ENCODE peak calls at places on chromosomes 7 and 10, in nine cellular contexts. W is fibroblast of the conjunctiva; T is AG08395; P is lower lobe of right lung; I is progenitor cell of endocrine pancreas; A is astrocyte of the hippocampus; L is tibial artery; C is foreskin fibroblast; M is stimulated activated CD8-positive, alpha-beta memory T cell treated with anti-CD3 and anti-CD28 coated beads, Interleukin-7, amount 100 ng/mL, for 1 hour. U is an unnamed sample.

GRCh38 chr10:63521389-63522128 is at the start of gene REEP3:
- DNase-seq in A (peak; percentile 91), W (no peak), I (peak; percentile 46), T (peak; percentile 84), C (peak; percentile 75), M (peak; percentile 4), P (peak; percentile 79), L (peak; percentile 64), U (peak; percentile 92)

GRCh38 chr10:11639861-11640764 is 28.7 kb upstream of the USP6NL start:
- DNase-seq in T (no peak), A (peak; percentile 52), P (no peak), C (no peak), L (no peak), W (no peak), I (no peak), M (no peak), U (no peak)

GRCh38 chr7:44622342-44623151 is 16.1 kb downstream of the OGDH start:
- DNase-seq in I (no peak), P (no peak), W (no peak), A (no peak), M (no peak), C (no peak), L (no peak), T (no peak), U (no peak)

GRCh38 chr10:100775346-100775745 is 30.0 kb downstream of the PAX2 start:
- DNase-seq in W (no peak), A (no peak), I (no peak), M (no peak), P (no peak), T (peak; percentile 65), C (peak; percentile 4), L (no peak), U (no peak)

GRCh38 chr7:29106128-29106988 is 40.0 kb downstream of the CPVL start:
- DNase-seq in A (peak; percentile 82), M (no peak), P (no peak), W (peak; percentile 61), I (peak; percentile 12), L (peak; percentile 36), C (peak; percentile 41), T (peak; percentile 46), U (peak; percentile 70)

GRCh38 chr7:144050093-144050492 is 1.3 kb downstream of the OR2A5 start:
- DNase-seq in L (no peak), W (no peak), P (no peak), M (no peak), I (no peak), T (peak; percentile 11), C (no peak), A (no peak), U (no peak)

GRCh38 chr7:1244701-1245526 is 12.2 kb downstream of the UNCX start:
- DNase-seq in C (no peak), P (no peak), L (no peak), I (no peak), T (no peak), A (no peak), M (no peak), W (no peak), U (no peak)

GRCh38 chr7:66748127-66748511 is 7.6 kb downstream of the RABGEF1 start:
- DNase-seq in T (no peak), C (peak; percentile 54), I (no peak), L (no peak), A (peak; percentile 35), W (no peak), M (no peak), P (no peak), U (peak; percentile 59)

GRCh38 chr10:73810358-73810734 is 1.1 kb downstream of the NDST2 start:
- DNase-seq in C (no peak), A (no peak), L (no peak), P (no peak), M (no peak), I (no peak), W (no peak), T (no peak), U (peak; percentile 29)

GRCh38 chr10:60423920-60424319 is 34.2 kb upstream of the ANK3 start:
- DNase-seq in M (no peak), I (no peak), L (no peak), W (no peak), P (no peak), A (peak; percentile 23), T (no peak), C (peak; percentile 48), U (no peak)

GRCh38 chr7:5494683-5495561 is 71.3 kb upstream of the TNRC18 start:
- DNase-seq in W (no peak), A (peak; percentile 89), C (peak; percentile 66), I (peak; percentile 77), M (peak; percentile 45), P (peak; percentile 83), T (peak; percentile 89), L (peak; percentile 65), U (peak; percentile 92)

GRCh38 chr7:39720586-39720985 is 97.2 kb downstream of the RALA start:
- DNase-seq in T (no peak), M (no peak), I (no peak), C (no peak), P (no peak), A (peak; percentile 51), W (no peak), L (no peak), U (no peak)

GRCh38 chr7:101550641-101551531 is 78.2 kb downstream of the MYL10 start:
- DNase-seq in W (no peak), I (no peak), P (peak; percentile 41), L (peak; percentile 15), C (no peak), T (peak; percentile 47), A (no peak), M (no peak), U (no peak)

GRCh38 chr10:58661902-58662301 is 149.2 kb downstream of the BICC1 start:
- DNase-seq in W (no peak), C (no peak), L (no peak), P (no peak), M (no peak), A (no peak), I (no peak), T (no peak), U (no peak)

GRCh38 chr7:25456467-25457171 is 228.3 kb upstream of the NPVF start:
- DNase-seq in T (no peak), I (no peak), W (no peak), M (no peak), L (peak; percentile 71), A (no peak), C (no peak), P (no peak), U (no peak)

GRCh38 chr10:79125092-79125491 is 56.3 kb downstream of the ZMIZ1 start:
- DNase-seq in W (no peak), M (no peak), A (no peak), C (no peak), L (no peak), P (no peak), I (no peak), T (no peak), U (no peak)

GRCh38 chr10:17808971-17809841 is at the start of gene MRC1:
- DNase-seq in W (no peak), T (no peak), A (no peak), M (no peak), C (no peak), P (peak; percentile 61), L (peak; percentile 66), I (no peak), U (no peak)

GRCh38 chr7:165661-166369 is 26.6 kb upstream of the FAM20C start:
- DNase-seq in T (no peak), M (no peak), W (no peak), A (no peak), I (no peak), L (no peak), C (no peak), P (no peak), U (no peak)

GRCh38 chr7:138929969-138930368 is 51.2 kb downstream of the KIAA1549 start:
- DNase-seq in P (no peak), M (no peak), I (no peak), A (no peak), T (no peak), L (no peak), W (no peak), C (no peak), U (no peak)

GRCh38 chr7:24401628-24402593 is 117.9 kb downstream of the NPY start:
- DNase-seq in M (no peak), P (no peak), C (peak; percentile 10), I (no peak), T (peak; percentile 24), A (peak; percentile 46), L (no peak), W (peak; percentile 14), U (peak; percentile 39)

GRCh38 chr10:99544322-99544721 is 11.6 kb downstream of the NKX2-3 start:
- DNase-seq in I (no peak), A (no peak), C (no peak), L (no peak), W (no peak), T (no peak), M (no peak), P (no peak), U (no peak)